ENCODE peak calls at places on chromosomes 3 and 15, in seven cellular contexts. H is SK-N-SH, B is HepG2, O is K562, Y is GM12878, G is GM12891, V is H1. P is an unnamed sample.

GRCh38 chr3:147930417-147930816 is 521.3 kb downstream of the ZIC1 start:
- DNase-seq in H (no peak), B (no peak), O (no peak), Y (no peak), G (no peak), V (no peak), P (no peak)

GRCh38 chr3:49238274-49239127 is 38.5 kb downstream of the C3orf62 start:
- DNase-seq in H (no peak), B (peak), O (peak), Y (peak), G (no peak), V (no peak), P (no peak)

GRCh38 chr15:46815765-46816164 is 901.5 kb upstream of the SEMA6D start:
- DNase-seq in H (peak), B (no peak), O (no peak), Y (no peak), G (no peak), V (no peak), P (no peak)

GRCh38 chr3:74631771-74632170 is 17.3 kb upstream of the CNTN3 start:
- DNase-seq in H (no peak), B (no peak), O (no peak), Y (no peak), G (no peak), V (no peak), P (no peak)

GRCh38 chr15:80836223-80836622 is 57.1 kb downstream of the CEMIP start:
- DNase-seq in H (peak), B (no peak), O (no peak), Y (no peak), G (no peak), V (no peak), P (no peak)

GRCh38 chr3:149296972-149297371 is 36.5 kb downstream of the TM4SF18 start:
- DNase-seq in H (no peak), B (no peak), O (no peak), Y (no peak), G (no peak), V (no peak), P (no peak)

GRCh38 chr3:43001556-43002121 is 22.5 kb downstream of the GASK1A start:
- DNase-seq in H (no peak), B (no peak), O (no peak), Y (no peak), G (no peak), V (no peak), P (no peak)

GRCh38 chr15:41934843-41935242 is 37.5 kb downstream of the EHD4 start:
- DNase-seq in H (no peak), B (no peak), O (no peak), Y (no peak), G (no peak), V (peak), P (no peak)

GRCh38 chr3:174035317-174035886 is 637.9 kb downstream of the NLGN1 start:
- DNase-seq in H (no peak), B (no peak), O (no peak), Y (no peak), G (no peak), V (no peak), P (no peak)

GRCh38 chr3:58021072-58021959 is 13.1 kb downstream of the FLNB start:
- DNase-seq in H (no peak), B (peak), O (no peak), Y (no peak), G (no peak), V (peak), P (no peak)

GRCh38 chr15:90038639-90039095 is 37.5 kb downstream of the ZNF710 start:
- DNase-seq in H (no peak), B (peak), O (no peak), Y (no peak), G (no peak), V (no peak), P (no peak)

GRCh38 chr3:78937486-78937885 is 830.3 kb downstream of the ROBO1 start:
- DNase-seq in H (no peak), B (no peak), O (no peak), Y (no peak), G (no peak), V (no peak), P (no peak)

GRCh38 chr3:186287723-186288122 is 74.3 kb downstream of the DGKG start:
- DNase-seq in H (no peak), B (no peak), O (no peak), Y (no peak), G (no peak), V (no peak), P (no peak)

GRCh38 chr3:55896155-55896554 is 409.0 kb upstream of the WNT5A start:
- DNase-seq in H (no peak), B (no peak), O (no peak), Y (no peak), G (no peak), V (no peak), P (no peak)

GRCh38 chr3:149247929-149248691 is 26.5 kb upstream of the CP start:
- DNase-seq in H (no peak), B (peak), O (no peak), Y (no peak), G (no peak), V (no peak), P (no peak)

GRCh38 chr3:138384971-138385370 is 36.6 kb downstream of the MRAS start:
- DNase-seq in H (no peak), B (peak), O (no peak), Y (no peak), G (no peak), V (no peak), P (no peak)

GRCh38 chr15:42737529-42738328 is 801 bp upstream of the CDAN1 start:
- DNase-seq in H (no peak), B (peak), O (peak), Y (no peak), G (no peak), V (no peak), P (no peak)

GRCh38 chr3:170975283-170976189 is 51.0 kb downstream of the SLC2A2 start:
- DNase-seq in H (no peak), B (peak), O (no peak), Y (no peak), G (no peak), V (no peak), P (no peak)

GRCh38 chr15:59140422-59141226 is 35.7 kb downstream of the CCNB2 start:
- DNase-seq in H (no peak), B (no peak), O (peak), Y (no peak), G (no peak), V (no peak), P (no peak)

GRCh38 chr3:149879872-149880271 is 66.9 kb downstream of the RNF13 start:
- DNase-seq in H (peak), B (peak), O (peak), Y (no peak), G (no peak), V (peak), P (no peak)

GRCh38 chr3:99468918-99469317 is 169.5 kb upstream of the COL8A1 start:
- DNase-seq in H (no peak), B (no peak), O (no peak), Y (no peak), G (no peak), V (no peak), P (no peak)

GRCh38 chr3:71258526-71258925 is 325.0 kb downstream of the FOXP1 start:
- DNase-seq in H (no peak), B (peak), O (no peak), Y (no peak), G (no peak), V (no peak), P (no peak)

GRCh38 chr3:186901135-186901734 is 29.1 kb upstream of the ST6GAL1 start:
- DNase-seq in H (no peak), B (no peak), O (no peak), Y (no peak), G (no peak), V (no peak), P (no peak)

GRCh38 chr3:173411288-173412064 is 13.9 kb downstream of the NLGN1 start:
- DNase-seq in H (peak), B (peak), O (no peak), Y (no peak), G (no peak), V (no peak), P (no peak)

GRCh38 chr3:155647196-155647595 is 97.7 kb downstream of the PLCH1 start:
- DNase-seq in H (no peak), B (no peak), O (no peak), Y (no peak), G (no peak), V (no peak), P (no peak)

GRCh38 chr3:155646554-155647189 is 98.2 kb downstream of the PLCH1 start:
- DNase-seq in H (no peak), B (peak), O (no peak), Y (no peak), G (no peak), V (no peak), P (no peak)

GRCh38 chr3:155647988-155648591 is 96.8 kb downstream of the PLCH1 start:
- DNase-seq in H (no peak), B (no peak), O (no peak), Y (no peak), G (no peak), V (no peak), P (no peak)

GRCh38 chr3:155656466-155656865 is 88.4 kb downstream of the PLCH1 start:
- DNase-seq in H (no peak), B (no peak), O (no peak), Y (no peak), G (no peak), V (no peak), P (no peak)

DNA sequence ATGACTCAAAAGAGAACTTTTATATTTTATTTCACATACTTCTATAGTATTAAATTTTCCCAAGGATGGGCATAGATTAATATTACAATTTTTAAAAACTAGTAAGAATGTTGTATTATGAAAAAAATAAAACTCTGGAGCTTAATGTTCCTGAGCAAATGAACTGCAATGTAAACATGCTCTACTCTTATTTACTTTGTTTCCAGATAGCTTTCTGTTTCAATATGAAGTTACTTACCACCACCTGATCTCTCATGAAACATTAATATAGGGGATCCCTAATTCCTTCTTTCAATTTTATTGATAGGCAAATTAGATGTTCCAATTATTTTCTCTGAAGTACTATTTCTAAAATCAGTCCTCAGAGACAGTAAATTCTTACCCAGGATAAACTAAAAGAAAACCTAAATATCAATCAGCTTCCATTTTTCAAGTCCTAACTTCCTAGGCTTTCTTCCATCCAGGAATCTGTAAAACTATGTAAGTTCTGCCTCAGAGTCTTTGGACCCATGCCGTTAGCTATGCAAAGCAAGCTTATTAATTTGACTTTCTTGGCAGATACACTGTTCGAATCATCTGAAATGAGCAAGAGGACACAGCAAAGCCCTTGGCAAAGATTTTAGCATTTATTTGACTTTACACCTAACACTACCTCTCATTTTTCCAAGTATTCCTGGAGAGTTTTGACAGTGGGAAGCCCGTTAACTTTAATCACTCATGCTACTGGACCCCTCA is 93.2 kb downstream of the PLCH1 start:
- DNase-seq in H (no peak), B (no peak), O (no peak), Y (no peak), G (no peak), V (no peak), P (no peak)
- TF ChIP-seq TAF1 in H (no peak), B (no peak), O (no peak), Y (no peak), G (no peak), V (no peak), P (no peak)

DNA sequence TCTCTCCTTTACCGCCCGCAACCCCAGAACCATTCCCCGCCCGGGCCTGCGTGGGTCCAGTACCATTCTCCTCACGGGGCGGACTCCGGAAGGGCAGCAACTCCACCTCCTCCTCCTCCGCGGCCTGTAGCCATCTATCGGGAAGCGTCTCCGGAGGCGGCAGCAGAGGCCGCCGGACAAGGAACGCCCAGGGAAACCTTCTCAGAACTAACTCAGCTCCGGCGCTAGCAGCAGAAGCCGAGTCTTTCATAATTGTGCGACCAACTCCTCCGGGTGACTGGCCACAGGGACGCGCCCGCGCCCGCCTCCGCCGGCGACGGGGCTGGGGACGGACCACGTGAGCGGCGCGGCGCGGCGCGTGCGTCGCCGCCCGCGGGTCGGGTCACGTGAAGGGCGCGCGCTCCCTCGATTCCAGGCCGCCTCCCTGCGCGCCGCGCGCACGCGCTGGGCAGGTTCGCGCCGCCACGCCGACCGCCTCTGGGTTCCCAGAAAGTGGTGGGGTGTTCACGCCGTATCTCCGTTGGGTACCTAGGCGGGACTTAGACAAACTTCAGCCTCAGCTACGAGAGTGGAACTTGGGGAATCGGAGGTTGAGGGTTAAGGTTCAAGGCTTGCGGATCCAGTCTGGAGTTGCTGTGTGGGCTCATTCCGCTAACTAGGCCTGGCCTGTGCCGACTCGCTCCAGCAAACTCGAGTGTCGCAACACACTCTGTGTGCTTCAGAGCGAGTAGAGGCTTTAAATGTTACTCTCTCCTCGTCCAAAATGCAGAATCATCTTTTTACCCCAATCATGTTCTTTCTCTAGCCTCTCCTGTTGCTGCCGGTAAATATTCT is at the start of gene TRPM7:
- DNase-seq in H (peak), B (peak), O (peak), Y (peak), G (peak), V (peak), P (peak)
- TF ChIP-seq POLR2AphosphoS5 in H (peak), B (peak), O (peak), Y (peak), G (peak), V (peak), P (peak)

DNA sequence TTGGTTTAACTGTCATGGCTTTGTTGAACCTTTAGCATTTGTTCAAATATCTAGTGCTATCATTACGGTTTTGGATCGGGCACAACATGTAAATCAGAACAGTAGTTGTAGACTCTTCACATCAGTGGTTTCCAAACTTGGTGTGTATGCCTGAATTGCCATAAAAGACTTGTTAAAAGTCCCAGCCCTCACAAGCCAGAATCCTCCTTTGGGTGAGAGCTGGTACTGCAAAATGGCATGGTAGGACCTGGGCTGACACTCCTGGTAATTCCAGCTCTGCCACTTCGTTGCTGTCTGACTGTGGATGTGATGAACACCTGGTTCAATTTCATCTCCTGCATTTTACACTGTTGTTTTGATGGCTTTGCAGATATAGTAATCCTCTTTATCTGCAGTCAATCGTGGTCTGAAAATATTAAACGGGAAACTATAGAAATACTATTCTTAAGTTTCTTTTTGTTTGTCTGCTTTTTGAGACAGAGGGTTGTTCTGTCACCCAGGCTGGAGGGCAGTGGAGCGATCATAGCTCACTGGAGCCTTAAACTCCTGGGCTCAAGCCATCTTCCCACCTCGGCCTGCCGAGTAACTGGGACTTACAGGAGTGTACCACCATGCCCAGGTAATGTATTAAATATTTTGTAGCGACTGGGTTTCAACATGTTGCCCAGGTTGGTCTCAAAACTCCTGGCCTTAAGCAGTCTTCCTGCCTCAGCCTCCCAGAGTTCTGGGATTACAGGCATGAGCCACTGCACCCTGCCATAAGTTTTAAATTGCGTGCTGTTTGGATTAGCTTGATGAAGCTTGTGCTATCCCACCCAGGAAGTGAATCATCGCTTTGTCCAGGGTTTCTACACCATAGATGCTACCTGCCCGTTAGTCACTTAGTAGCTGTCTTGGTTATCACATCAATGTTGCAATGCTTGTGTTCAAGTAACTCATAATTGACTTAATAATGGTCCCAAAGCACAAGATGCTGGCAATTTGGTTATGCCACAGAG is 61.6 kb downstream of the RAB7A start:
- DNase-seq in H (peak), B (peak), O (peak), Y (no peak), G (no peak), V (peak), P (no peak)
- TF ChIP-seq TAF1 in H (no peak), B (no peak), O (no peak), Y (no peak), G (no peak), V (no peak), P (no peak)

GRCh38 chr3:4824948-4825325 is 154.3 kb upstream of the BHLHE40 start:
- DNase-seq in H (no peak), B (peak), O (peak), Y (no peak), G (no peak), V (peak), P (no peak)
- TF ChIP-seq POLR2AphosphoS5 in H (no peak), B (no peak), O (peak), Y (no peak), G (no peak), V (no peak), P (no peak)

DNA sequence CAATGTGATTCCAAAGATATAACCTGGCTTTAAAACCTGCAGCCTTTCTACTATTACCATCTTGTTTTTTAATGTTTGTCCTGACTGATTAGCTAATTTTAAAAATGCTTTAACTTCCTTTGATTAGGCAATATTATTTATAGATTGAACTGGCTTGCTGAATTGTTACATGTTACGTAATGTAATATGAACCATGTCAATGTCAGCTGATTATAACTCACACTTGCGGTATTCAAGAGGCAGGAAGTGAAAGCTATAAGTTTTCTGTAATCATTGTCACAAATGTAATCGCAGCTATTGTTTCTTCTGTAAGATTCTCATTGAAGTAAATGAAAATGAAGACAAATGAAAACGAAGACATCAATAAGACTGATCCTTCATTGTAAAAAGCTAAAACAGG is 146.8 kb downstream of the ROBO2 start:
- DNase-seq in H (no peak), B (no peak), O (no peak), Y (no peak), G (no peak), V (no peak), P (no peak)
- TF ChIP-seq TAF1 in H (no peak), B (no peak), O (no peak), Y (no peak), G (no peak), V (no peak), P (no peak)

DNA sequence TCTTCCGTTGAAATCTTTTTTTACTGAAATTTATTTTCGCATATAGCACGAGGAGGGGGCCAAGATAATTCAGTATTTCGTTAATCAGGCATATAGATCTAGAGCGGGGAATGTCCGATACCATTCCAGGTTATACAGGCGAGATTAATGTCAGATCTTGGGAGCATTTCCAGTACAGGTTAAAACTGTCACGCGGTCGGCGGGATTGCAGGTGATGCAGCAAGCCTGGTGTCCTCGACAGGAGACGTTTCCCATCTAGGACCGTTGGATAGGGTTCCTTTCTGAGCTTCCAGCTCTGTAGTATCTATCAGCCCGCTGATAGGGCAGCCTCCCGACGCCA is 363 bp upstream of the ABHD10 start:
- DNase-seq in H (no peak), B (no peak), O (no peak), Y (no peak), G (no peak), V (no peak), P (no peak)
- TF ChIP-seq POLR2AphosphoS5 in H (no peak), B (no peak), O (no peak), Y (no peak), G (no peak), V (no peak), P (no peak)

DNA sequence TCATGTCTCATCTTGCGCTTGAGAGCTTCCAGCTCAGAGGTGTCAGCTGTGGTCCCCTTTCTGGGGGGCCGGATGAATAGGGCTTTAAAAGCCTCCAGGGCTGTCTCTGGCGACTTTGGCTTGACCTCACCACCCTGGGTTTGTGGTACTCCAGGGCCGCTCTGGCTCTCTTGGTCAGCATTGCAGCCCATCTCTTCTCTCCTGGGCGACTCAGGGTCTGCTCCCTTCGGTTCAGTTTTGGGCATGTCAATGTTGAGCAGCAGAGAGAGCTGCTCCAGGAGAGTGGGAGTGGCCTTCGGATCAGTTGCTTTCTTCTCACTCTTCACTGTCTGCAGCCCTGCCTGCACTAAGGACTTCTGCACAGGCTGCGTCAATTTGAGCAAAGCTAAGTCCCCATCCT is 127.9 kb downstream of the FMN1 start:
- DNase-seq in H (no peak), B (no peak), O (no peak), Y (no peak), G (no peak), V (no peak), P (no peak)
- TF ChIP-seq TAF1 in H (no peak), B (no peak), O (no peak), Y (no peak), G (no peak), V (no peak), P (no peak)

P was measured in GM12892.